ENCODE peak calls at places on chromosome 14, in four cellular contexts. P is foreskin fibroblast; Y is stimulated activated CD4-positive, alpha-beta T cell treated with anti-CD3 and anti-CD28 coated beads, Interleukin-2, amount 100 ng/mL, for 24 hours; R is mesothelial cell of epicardium. C is an unnamed sample.

GRCh38 chr14:68794130-68794855 is 1.4 kb upstream of the ZFP36L1 start:
- DNase-seq in Y (peak; percentile 85), P (peak; percentile 98), R (peak; percentile 64), C (peak; percentile 89)

GRCh38 chr14:99732436-99733220 is 48.5 kb downstream of the CYP46A1 start:
- DNase-seq in Y (no peak), P (no peak), R (peak; percentile 14), C (no peak)

GRCh38 chr14:90373887-90374286 is 22.9 kb upstream of the CALM1 start:
- DNase-seq in R (no peak), Y (no peak), P (no peak), C (no peak)

GRCh38 chr14:31360919-31361662 is 59.3 kb downstream of the HEATR5A start:
- DNase-seq in P (peak; percentile 75), Y (no peak), R (no peak), C (no peak)

GRCh38 chr14:96178674-96179321 is 25.8 kb upstream of the BDKRB2 start:
- DNase-seq in Y (no peak), P (no peak), R (no peak), C (no peak)

GRCh38 chr14:56896231-56896630 is 86.0 kb upstream of the OTX2 start:
- DNase-seq in R (no peak), Y (no peak), P (no peak), C (no peak)

GRCh38 chr14:61258985-61259384 is 22.2 kb downstream of the TMEM30B start:
- DNase-seq in P (peak; percentile 82), Y (no peak), R (no peak), C (no peak)

GRCh38 chr14:26960049-26960688 is 362.3 kb upstream of the NOVA1 start:
- DNase-seq in P (no peak), R (no peak), Y (no peak), C (no peak)

GRCh38 chr14:65210118-65210826 is 108.0 kb upstream of the MAX start:
- DNase-seq in P (peak; percentile 22), R (no peak), Y (no peak), C (no peak)

GRCh38 chr14:94611179-94611578 is 1.0 kb upstream of the SERPINA3 start:
- DNase-seq in R (no peak), P (no peak), Y (no peak), C (no peak)

GRCh38 chr14:68949236-68949965 is 29.7 kb downstream of the ACTN1 start:
- DNase-seq in Y (no peak), R (no peak), P (no peak), C (no peak)

GRCh38 chr14:75279739-75280447 is 1.3 kb downstream of the FOS start:
- DNase-seq in R (no peak), Y (no peak), P (no peak), C (no peak)